ENCODE peak calls at places on chromosomes 16 and 17, in seven cellular contexts. P, Z, B, J, R, M and K are unnamed samples.

GRCh38 chr17:58184986-58185761 is 7.4 kb upstream of the EPX start:
- DNase-seq in M (no peak), Z (no peak), P (no peak), R (no peak), B (no peak), J (no peak), K (no peak)

GRCh38 chr16:10886739-10887269 is 9.8 kb downstream of the CIITA start:
- DNase-seq in R (no peak), J (no peak), P (no peak), B (no peak), Z (no peak), M (no peak), K (no peak)

GRCh38 chr16:72241930-72242329 is 70.0 kb upstream of the PMFBP1 start:
- DNase-seq in Z (no peak), R (peak; percentile 21), B (peak; percentile 28), J (peak; percentile 8), M (peak; percentile 23), P (peak; percentile 54), K (no peak)

GRCh38 chr16:15952265-15952711 is 2.9 kb downstream of the ABCC1 start:
- DNase-seq in B (no peak), P (no peak), M (no peak), R (no peak), J (no peak), Z (no peak), K (peak; percentile 25)

GRCh38 chr17:58084317-58084981 is 1.2 kb downstream of the DYNLL2 start:
- DNase-seq in M (no peak), P (peak; percentile 75), J (peak; percentile 46), B (no peak), R (peak; percentile 47), Z (peak; percentile 25), K (no peak)

GRCh38 chr16:89315791-89316581 is 98.5 kb downstream of the ZNF778 start:
- DNase-seq in B (no peak), J (no peak), Z (no peak), P (no peak), M (no peak), R (no peak), K (peak; percentile 62)

GRCh38 chr17:58995247-58995940 is 111.3 kb downstream of the TRIM37 start:
- DNase-seq in M (no peak), Z (no peak), B (no peak), R (no peak), J (no peak), P (no peak), K (no peak)

GRCh38 chr17:81930142-81931125 is 2.9 kb upstream of the MAFG start:
- DNase-seq in R (peak; percentile 22), M (no peak), B (no peak), Z (no peak), P (peak; percentile 40), J (no peak), K (no peak)

GRCh38 chr16:64892843-64893242 is 229.0 kb downstream of the CDH11 start:
- DNase-seq in R (no peak), B (no peak), J (no peak), P (no peak), M (peak; percentile 75), Z (no peak), K (no peak)

GRCh38 chr17:78925662-78926555 is 722 bp upstream of the TIMP2 start:
- DNase-seq in J (no peak), Z (peak; percentile 84), M (peak; percentile 70), B (no peak), P (peak; percentile 65), R (peak; percentile 90), K (no peak)

GRCh38 chr16:50310308-50311133 is 44.2 kb downstream of the ADCY7 start:
- DNase-seq in P (no peak), J (no peak), B (no peak), M (no peak), R (no peak), Z (no peak), K (peak; percentile 88)

GRCh38 chr17:7204828-7205461 is 14.7 kb downstream of the DLG4 start:
- DNase-seq in M (peak; percentile 59), P (peak; percentile 83), Z (peak; percentile 61), R (peak; percentile 95), B (peak; percentile 92), J (no peak), K (no peak)

GRCh38 chr17:10420811-10421210 is 939 bp downstream of the MYH8 start:
- DNase-seq in M (no peak), Z (no peak), P (no peak), R (no peak), J (no peak), B (no peak), K (no peak)

GRCh38 chr16:86079185-86079885 is 180.4 kb downstream of the IRF8 start:
- DNase-seq in J (no peak), R (no peak), M (no peak), P (no peak), Z (no peak), B (no peak), K (peak; percentile 34)

GRCh38 chr17:68539536-68540469 is 27.6 kb downstream of the PRKAR1A start:
- DNase-seq in J (no peak), R (no peak), Z (no peak), B (no peak), P (no peak), M (no peak), K (no peak)

GRCh38 chr16:28103516-28104170 is 40.1 kb upstream of the GSG1L start:
- DNase-seq in M (no peak), J (no peak), R (no peak), P (no peak), B (no peak), Z (no peak), K (peak; percentile 64)

GRCh38 chr17:30160419-30161172 is 44.0 kb downstream of the NSRP1 start:
- DNase-seq in B (no peak), J (no peak), R (no peak), Z (no peak), M (no peak), P (no peak), K (no peak)

GRCh38 chr16:65908568-65908967 is 457.9 kb upstream of the CDH5 start:
- DNase-seq in P (no peak), R (no peak), M (no peak), Z (no peak), B (peak; percentile 53), J (no peak), K (no peak)

GRCh38 chr16:30903002-30903401 is 6.6 kb downstream of the CTF1 start:
- DNase-seq in Z (no peak), R (no peak), B (no peak), J (no peak), M (no peak), P (no peak), K (no peak)

GRCh38 chr16:29863669-29863984 is 601 bp upstream of the CDIPT start:
- DNase-seq in M (no peak), J (no peak), R (no peak), B (no peak), Z (no peak), P (no peak), K (no peak)
- TF ChIP-seq CTCF in M (no peak), J (no peak), R (no peak), B (no peak), Z (peak; percentile 30), P (no peak), K (peak; percentile 38)

GRCh38 chr16:52580488-52580887 is 33.5 kb upstream of the TOX3 start:
- DNase-seq in J (no peak), Z (no peak), P (peak; percentile 34), B (no peak), M (no peak), R (no peak), K (no peak)

GRCh38 chr16:52584354-52584840 is 37.5 kb upstream of the TOX3 start:
- DNase-seq in M (no peak), Z (no peak), P (no peak), B (no peak), J (no peak), R (no peak), K (no peak)

GRCh38 chr16:52578829-52579193 is 31.9 kb upstream of the TOX3 start:
- DNase-seq in Z (no peak), R (no peak), P (no peak), B (no peak), J (no peak), M (no peak), K (no peak)

GRCh38 chr16:52578007-52578828 is 31.3 kb upstream of the TOX3 start:
- DNase-seq in M (no peak), B (no peak), P (peak; percentile 24), J (no peak), Z (no peak), R (no peak), K (no peak)

DNA sequence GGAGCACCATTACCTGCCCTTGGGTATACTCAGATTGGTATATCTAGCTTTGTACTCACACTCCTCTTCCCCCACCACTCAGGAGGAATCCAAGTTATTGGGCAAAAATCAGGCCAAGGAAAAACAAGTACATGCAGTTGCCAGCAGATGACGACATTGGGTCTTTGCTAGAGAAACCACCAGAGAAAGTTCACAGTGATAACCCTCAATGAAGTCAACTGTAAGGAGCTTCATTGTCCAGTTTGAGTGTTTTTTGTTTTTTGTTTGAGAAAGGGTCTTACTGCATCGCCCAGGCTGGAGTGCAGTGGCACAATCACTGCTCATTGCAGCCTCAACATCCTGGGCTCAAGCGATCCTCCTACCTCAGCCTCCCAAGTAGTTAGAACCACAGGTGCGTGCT is 34.6 kb upstream of the TOX3 start:
- DNase-seq in P (peak; percentile 34), M (no peak), R (no peak), Z (no peak), J (no peak), B (no peak), K (no peak)
- TF ChIP-seq CTCF in P (no peak), M (no peak), R (no peak), Z (no peak), J (no peak), B (peak; percentile 32), K (no peak)

DNA sequence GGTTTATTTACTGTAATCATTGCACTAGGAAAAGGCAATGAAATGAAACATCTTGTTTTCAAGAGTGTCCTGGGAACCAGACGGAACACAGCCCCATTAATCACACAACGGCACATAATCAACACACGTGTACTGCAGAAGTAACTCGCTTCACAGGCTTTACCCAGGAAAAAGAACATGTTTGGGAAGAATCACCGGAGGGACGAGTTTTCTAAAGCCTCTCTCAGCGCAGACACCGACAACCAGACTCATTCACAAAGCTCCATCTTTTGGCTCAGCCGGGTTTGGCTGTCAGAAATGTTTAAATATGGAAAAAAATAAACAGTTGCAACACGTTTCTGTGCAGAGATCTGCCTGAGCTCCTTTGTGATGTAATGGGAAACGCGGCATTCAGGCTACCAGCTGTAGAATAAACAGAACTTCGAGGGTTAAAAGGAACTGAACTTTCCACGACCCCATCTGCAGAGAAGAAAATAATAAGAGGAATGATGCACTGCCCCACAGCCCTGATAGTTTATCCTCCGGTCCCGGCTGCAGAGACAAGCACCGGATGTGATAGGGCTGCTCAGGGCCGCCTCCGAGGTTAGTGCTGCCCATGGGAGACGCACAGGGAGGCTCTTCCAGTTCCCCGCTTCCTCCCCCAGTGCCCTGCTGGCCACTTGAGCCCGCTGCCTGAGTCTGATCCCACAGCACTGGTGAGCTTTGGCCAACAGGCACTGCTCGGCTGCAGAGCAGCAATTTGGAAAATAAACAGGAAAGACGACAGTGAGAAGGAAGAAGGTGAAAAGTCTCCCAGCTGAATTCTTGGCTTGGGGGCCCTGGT is 119.8 kb downstream of the HIC1 start:
- DNase-seq in J (peak; percentile 75), Z (no peak), P (peak; percentile 54), R (peak; percentile 84), M (peak; percentile 98), B (no peak), K (no peak)
- TF ChIP-seq CTCF in J (no peak), Z (no peak), P (no peak), R (no peak), M (no peak), B (no peak), K (no peak)

DNA sequence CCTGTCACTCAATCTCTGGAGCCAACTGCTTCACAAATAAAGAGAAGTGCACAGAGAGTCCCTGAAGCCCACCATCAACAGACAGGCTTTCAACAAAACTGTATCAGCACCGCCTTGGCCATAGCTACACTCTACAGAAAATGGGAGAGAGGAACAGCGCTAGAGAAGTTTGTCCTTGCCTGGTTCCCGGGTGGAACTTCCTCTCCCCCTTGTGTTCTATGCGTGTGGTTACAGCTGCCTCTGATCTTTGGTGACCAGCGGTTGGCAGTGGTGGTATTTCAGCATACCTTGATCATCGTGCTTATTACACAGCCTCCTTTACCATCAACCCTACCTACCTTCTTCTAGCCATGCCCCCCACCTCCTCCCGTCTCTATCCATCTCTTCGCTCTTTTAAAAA is 91.4 kb upstream of the CCL2 start:
- DNase-seq in M (no peak), R (no peak), P (peak; percentile 13), Z (no peak), B (no peak), J (no peak), K (no peak)
- TF ChIP-seq CTCF in M (peak; percentile 63), R (no peak), P (no peak), Z (no peak), B (peak; percentile 64), J (no peak), K (peak; percentile 40)